ENCODE peak calls at places on chromosome 15, in ten cellular contexts. L is choroid plexus epithelial cell, O is AG09309, J is fibroblast of pulmonary artery, W is tibial artery, E is left ventricle myocardium inferior, T is heart left ventricle, Z is fibroblast of the aortic adventitia, S is fibroblast of mammary gland, M is MCF 10A. B is an unnamed sample.

GRCh38 chr15:69802432-69802831 is 295.3 kb downstream of the TLE3 start:
- DNase-seq in L (no peak), O (no peak), J (no peak), W (peak; percentile 46), E (no peak), T (no peak), Z (no peak), S (no peak), M (no peak), B (no peak)

GRCh38 chr15:99264125-99264524 is 12.8 kb downstream of the LRRC28 start:
- DNase-seq in L (no peak), O (no peak), J (no peak), W (no peak), E (no peak), T (no peak), Z (no peak), S (no peak), M (peak; percentile 72), B (no peak)

GRCh38 chr15:29538110-29538509 is 268.5 kb upstream of the NSMCE3 start:
- DNase-seq in L (no peak), O (no peak), J (peak; percentile 8), W (no peak), E (no peak), T (no peak), Z (peak; percentile 3), S (no peak), M (no peak), B (no peak)

GRCh38 chr15:98085003-98085639 is 124.6 kb downstream of the ARRDC4 start:
- DNase-seq in L (peak; percentile 87), O (peak; percentile 46), J (peak; percentile 80), W (no peak), E (no peak), T (no peak), Z (peak; percentile 90), S (peak; percentile 84), M (peak; percentile 74), B (no peak)

GRCh38 chr15:63986751-63987341 is 59.4 kb downstream of the DAPK2 start:
- DNase-seq in L (no peak), O (peak; percentile 21), J (no peak), W (no peak), E (no peak), T (no peak), Z (no peak), S (no peak), M (no peak), B (no peak)

GRCh38 chr15:80749589-80749988 is 29.6 kb upstream of the CEMIP start:
- DNase-seq in L (no peak), O (no peak), J (no peak), W (no peak), E (no peak), T (no peak), Z (no peak), S (no peak), M (peak; percentile 9), B (no peak)

GRCh38 chr15:94451461-94451860 is 220.1 kb downstream of the MCTP2 start:
- DNase-seq in L (no peak), O (no peak), J (no peak), W (no peak), E (no peak), T (no peak), Z (no peak), S (no peak), M (no peak), B (no peak)

GRCh38 chr15:34109775-34110663 is 8.1 kb downstream of the PGBD4 start:
- DNase-seq in L (peak; percentile 77), O (peak; percentile 3), J (peak; percentile 69), W (no peak), E (no peak), T (no peak), Z (peak; percentile 68), S (peak; percentile 57), M (peak; percentile 59), B (no peak)

GRCh38 chr15:32855942-32856341 is 138.1 kb downstream of the GREM1 start:
- DNase-seq in L (peak; percentile 99), O (peak; percentile 99), J (peak; percentile 99), W (no peak), E (no peak), T (no peak), Z (peak; percentile 99), S (peak; percentile 99), M (peak; percentile 86), B (no peak)

GRCh38 chr15:49620174-49620573 is 444 bp downstream of the FAM227B start:
- DNase-seq in L (peak; percentile 59), O (no peak), J (peak; percentile 90), W (no peak), E (no peak), T (no peak), Z (peak; percentile 87), S (peak; percentile 65), M (peak; percentile 40), B (no peak)

GRCh38 chr15:71761649-71762048 is 48.7 kb upstream of the NR2E3 start:
- DNase-seq in L (peak; percentile 89), O (peak; percentile 62), J (peak; percentile 85), W (no peak), E (no peak), T (no peak), Z (peak; percentile 82), S (peak; percentile 88), M (peak; percentile 80), B (no peak)

GRCh38 chr15:67967871-67968423 is 86.2 kb upstream of the PIAS1 start:
- DNase-seq in L (peak; percentile 55), O (no peak), J (peak; percentile 61), W (peak; percentile 89), E (peak; percentile 82), T (peak; percentile 84), Z (peak; percentile 53), S (peak; percentile 50), M (no peak), B (peak; percentile 85)

GRCh38 chr15:84400820-84401219 is 165.2 kb downstream of the GOLGA6L4 start:
- DNase-seq in L (no peak), O (no peak), J (no peak), W (no peak), E (no peak), T (no peak), Z (no peak), S (no peak), M (no peak), B (no peak)

DNA sequence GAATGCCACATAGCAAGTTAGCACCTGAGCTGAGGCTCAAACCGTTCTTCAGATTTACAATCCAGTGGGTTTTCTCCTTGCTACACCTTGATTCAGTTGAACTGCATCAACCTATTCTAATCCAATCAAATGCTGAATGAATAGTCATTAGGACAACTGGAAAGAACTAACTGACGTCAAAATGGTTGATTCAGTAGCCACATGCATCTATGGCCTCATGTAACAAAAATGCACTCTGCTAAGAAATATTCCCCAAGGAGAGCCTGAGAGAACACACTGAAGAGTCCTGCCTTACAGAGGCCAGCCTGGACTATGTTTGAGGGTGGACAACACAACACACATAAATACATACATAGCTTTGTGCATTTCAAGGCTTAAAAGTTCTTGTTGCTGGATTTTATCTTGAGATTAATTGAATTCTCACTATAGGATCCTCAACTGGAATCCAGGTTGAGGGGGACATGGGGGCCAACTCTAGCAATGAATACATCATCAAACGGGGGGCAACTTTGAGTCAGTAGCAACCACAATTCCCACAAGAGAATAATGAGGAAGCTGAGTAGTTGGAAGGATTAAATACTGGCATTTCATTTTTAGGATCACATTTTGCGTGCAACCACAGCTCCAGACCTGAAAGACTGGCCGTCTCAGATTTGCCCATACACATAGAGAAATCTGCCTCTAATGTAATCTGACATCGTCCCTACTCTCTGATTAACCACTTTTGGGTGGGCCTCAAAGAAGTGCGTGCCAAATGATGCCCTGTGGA is 280.2 kb upstream of the ICE2 start:
- DNase-seq in L (peak; percentile 98), O (peak; percentile 86), J (peak; percentile 92), W (no peak), E (no peak), T (no peak), Z (peak; percentile 89), S (peak; percentile 99), M (peak; percentile 47), B (no peak)
- TF ChIP-seq CTCF in L (no peak), O (no peak), J (no peak), W (no peak), E (no peak), T (no peak), Z (no peak), S (no peak), M (no peak), B (no peak)

GRCh38 chr15:75809986-75810750 is 33.1 kb upstream of the UBE2Q2 start:
- DNase-seq in L (peak; percentile 47), O (no peak), J (peak; percentile 56), W (no peak), E (no peak), T (no peak), Z (peak; percentile 48), S (peak; percentile 49), M (peak; percentile 72), B (no peak)
- TF ChIP-seq CTCF in L (peak; percentile 61), O (peak; percentile 47), J (peak; percentile 54), W (peak; percentile 7), E (peak; percentile 56), T (peak; percentile 53), Z (peak; percentile 41), S (peak; percentile 44), M (peak; percentile 73), B (peak; percentile 49)

GRCh38 chr15:57969355-57969754 is 96.2 kb downstream of the ALDH1A2 start:
- DNase-seq in L (peak; percentile 62), O (no peak), J (peak; percentile 60), W (no peak), E (no peak), T (no peak), Z (peak; percentile 4), S (peak; percentile 53), M (peak; percentile 49), B (no peak)
- TF ChIP-seq CTCF in L (peak; percentile 64), O (peak; percentile 24), J (peak; percentile 49), W (no peak), E (peak; percentile 8), T (peak; percentile 12), Z (peak; percentile 5), S (peak; percentile 47), M (peak; percentile 19), B (peak; percentile 25)

GRCh38 chr15:92968926-92969664 is 69.0 kb downstream of the CHD2 start:
- DNase-seq in L (peak; percentile 41), O (no peak), J (no peak), W (no peak), E (no peak), T (no peak), Z (peak; percentile 9), S (no peak), M (no peak), B (no peak)
- TF ChIP-seq CTCF in L (peak; percentile 45), O (peak; percentile 17), J (peak; percentile 16), W (no peak), E (peak; percentile 11), T (no peak), Z (peak; percentile 29), S (peak; percentile 17), M (peak; percentile 7), B (peak; percentile 17)

DNA sequence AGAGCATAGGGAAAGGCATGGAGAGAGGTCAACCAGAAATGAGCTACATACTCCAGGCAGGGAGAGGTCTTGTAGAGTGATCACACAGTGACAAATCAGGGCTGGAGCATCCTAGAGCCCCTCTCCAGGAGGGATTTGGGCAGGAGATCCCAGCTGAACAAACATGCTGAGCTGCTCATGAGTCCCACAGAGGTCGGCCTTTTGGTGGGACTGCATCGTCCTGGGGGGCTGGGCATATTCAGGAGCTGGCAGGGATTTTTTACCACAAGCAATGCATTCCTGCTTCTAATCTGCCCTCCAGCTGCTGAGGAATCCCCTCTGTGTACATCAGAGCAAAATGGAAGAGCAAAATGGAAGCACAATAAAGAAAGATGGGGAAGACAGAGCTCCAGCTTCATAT is 94.9 kb downstream of the NTRK3 start:
- DNase-seq in L (no peak), O (no peak), J (no peak), W (no peak), E (no peak), T (no peak), Z (no peak), S (no peak), M (no peak), B (no peak)
- TF ChIP-seq CTCF in L (no peak), O (no peak), J (no peak), W (no peak), E (no peak), T (no peak), Z (no peak), S (no peak), M (no peak), B (no peak)

GRCh38 chr15:31498329-31498728 is 171.7 kb downstream of the KLF13 start:
- DNase-seq in L (no peak), O (no peak), J (no peak), W (no peak), E (no peak), T (no peak), Z (no peak), S (no peak), M (no peak), B (no peak)
- TF ChIP-seq CTCF in L (peak; percentile 14), O (peak; percentile 4), J (no peak), W (no peak), E (no peak), T (no peak), Z (no peak), S (peak; percentile 5), M (no peak), B (no peak)

B was measured in osteocyte.